ENCODE peak calls at places on chromosomes 11 and 22, in six cellular contexts. One of them, this sample, is unnamed.

GRCh38 chr11:133040289-133040893 is 491.9 kb downstream of the OPCML start:
- DNase-seq in CD4-positive, alpha-beta T cell: no peak
- DNase-seq in heart right ventricle: no peak
- DNase-seq in M059J: peak; percentile 2
- DNase-seq in fibroblast of lung: no peak
- DNase-seq in mucosa of descending colon: no peak
- DNase-seq in this sample: no peak

GRCh38 chr22:37454857-37455686 is 27.8 kb upstream of the ELFN2 start:
- DNase-seq in CD4-positive, alpha-beta T cell: no peak
- DNase-seq in heart right ventricle: no peak
- DNase-seq in M059J: peak; percentile 93
- DNase-seq in fibroblast of lung: peak; percentile 79
- DNase-seq in mucosa of descending colon: no peak
- DNase-seq in this sample: no peak

GRCh38 chr22:42912049-42912448 is 55.0 kb upstream of the ARFGAP3 start:
- DNase-seq in CD4-positive, alpha-beta T cell: no peak
- DNase-seq in heart right ventricle: no peak
- DNase-seq in M059J: no peak
- DNase-seq in fibroblast of lung: no peak
- DNase-seq in mucosa of descending colon: no peak
- DNase-seq in this sample: no peak

GRCh38 chr11:79258606-79259005 is 182.2 kb downstream of the TENM4 start:
- DNase-seq in CD4-positive, alpha-beta T cell: no peak
- DNase-seq in heart right ventricle: no peak
- DNase-seq in M059J: no peak
- DNase-seq in fibroblast of lung: no peak
- DNase-seq in mucosa of descending colon: no peak
- DNase-seq in this sample: no peak

GRCh38 chr11:16739326-16739875 is 954 bp downstream of the C11orf58 start:
- DNase-seq in CD4-positive, alpha-beta T cell: no peak
- DNase-seq in heart right ventricle: no peak
- DNase-seq in M059J: peak; percentile 65
- DNase-seq in fibroblast of lung: peak; percentile 26
- DNase-seq in mucosa of descending colon: no peak
- DNase-seq in this sample: no peak

GRCh38 chr11:6526411-6527135 is 29.5 kb downstream of the DNHD1 start:
- DNase-seq in CD4-positive, alpha-beta T cell: no peak
- DNase-seq in heart right ventricle: no peak
- DNase-seq in M059J: no peak
- DNase-seq in fibroblast of lung: no peak
- DNase-seq in mucosa of descending colon: no peak
- DNase-seq in this sample: no peak

GRCh38 chr11:87295237-87295636 is 257.5 kb downstream of the TMEM135 start:
- DNase-seq in CD4-positive, alpha-beta T cell: no peak
- DNase-seq in heart right ventricle: no peak
- DNase-seq in M059J: no peak
- DNase-seq in fibroblast of lung: no peak
- DNase-seq in mucosa of descending colon: no peak
- DNase-seq in this sample: no peak

GRCh38 chr11:83047515-83048225 is 24.0 kb downstream of the RAB30 start:
- DNase-seq in CD4-positive, alpha-beta T cell: no peak
- DNase-seq in heart right ventricle: no peak
- DNase-seq in M059J: peak; percentile 73
- DNase-seq in fibroblast of lung: peak; percentile 40
- DNase-seq in mucosa of descending colon: no peak
- DNase-seq in this sample: no peak

GRCh38 chr11:95659088-95659487 is 130.5 kb downstream of the FAM76B start:
- DNase-seq in CD4-positive, alpha-beta T cell: no peak
- DNase-seq in heart right ventricle: no peak
- DNase-seq in M059J: no peak
- DNase-seq in fibroblast of lung: peak; percentile 33
- DNase-seq in mucosa of descending colon: no peak
- DNase-seq in this sample: no peak

GRCh38 chr11:43268786-43269185 is 43.0 kb upstream of the API5 start:
- DNase-seq in CD4-positive, alpha-beta T cell: no peak
- DNase-seq in heart right ventricle: no peak
- DNase-seq in M059J: no peak
- DNase-seq in fibroblast of lung: no peak
- DNase-seq in mucosa of descending colon: no peak
- DNase-seq in this sample: no peak

This sample was measured in activated T-helper 1 cell treated with anti-CD3 and anti-CD28 coated beads, Interleukin-12 subunit alpha, Interleukin-12 subunit beta, Interleukin-2, Interleukin-4 antibody, amounts not matched to agents 30 ng/mL and 10 ng/mL and 1 ng/mL, durations not matched to agents 14 hours and 24 hours and 36 hours.